ENCODE peak calls at places on chromosomes 11 and 22, in five cellular contexts. T is DMS153; Y is T47D; E is heart left ventricle; Z is activated CD4-positive, alpha-beta T cell treated with anti-CD3 and anti-CD28 coated beads, Interleukin-2, amount 50 U/mL, for 4 hours. K is an unnamed sample.

GRCh38 chr11:104995001-104995408 is 26.6 kb upstream of the CASP4 start:
- DNase-seq in T (peak; percentile 95), E (no peak), Y (no peak), Z (no peak), K (no peak)

GRCh38 chr11:71209656-71210055 is 42.7 kb downstream of the SHANK2 start:
- DNase-seq in Z (no peak), E (no peak), Y (no peak), T (no peak), K (no peak)

GRCh38 chr11:47961383-47961782 is 19.0 kb upstream of the PTPRJ start:
- DNase-seq in Y (no peak), T (no peak), Z (no peak), E (no peak), K (no peak)

GRCh38 chr11:58061813-58062212 is 31.1 kb downstream of the OR6Q1 start:
- DNase-seq in Z (no peak), T (no peak), E (no peak), Y (no peak), K (no peak)

GRCh38 chr22:49330421-49331222 is 497.1 kb downstream of the BRD1 start:
- DNase-seq in E (no peak), Y (no peak), T (no peak), Z (no peak), K (no peak)

GRCh38 chr22:36293606-36294292 is 40.8 kb downstream of the APOL1 start:
- DNase-seq in Z (no peak), Y (no peak), T (no peak), E (no peak), K (no peak)

GRCh38 chr11:61919841-61920631 is 2.7 kb upstream of the RAB3IL1 start:
- DNase-seq in Z (no peak), Y (no peak), E (no peak), T (no peak), K (peak; percentile 12)

GRCh38 chr22:29048822-29049654 is 12.6 kb downstream of the C22orf31 start:
- DNase-seq in Y (no peak), E (no peak), T (peak; percentile 15), Z (no peak), K (no peak)

GRCh38 chr22:35930933-35931332 is 97.7 kb downstream of the RBFOX2 start:
- DNase-seq in T (peak; percentile 75), E (no peak), Y (peak; percentile 7), Z (no peak), K (no peak)

GRCh38 chr22:22087854-22088657 is 105.5 kb upstream of the TOP3B start:
- DNase-seq in E (no peak), T (no peak), Y (no peak), Z (no peak), K (no peak)

GRCh38 chr11:44319552-44320288 is 9.8 kb upstream of the ALX4 start:
- DNase-seq in T (no peak), Z (no peak), E (no peak), Y (no peak), K (no peak)

GRCh38 chr11:10208045-10208674 is 85.9 kb downstream of the SBF2 start:
- DNase-seq in Z (no peak), Y (peak; percentile 13), T (peak; percentile 40), E (no peak), K (no peak)

GRCh38 chr11:65833297-65834030 is at the start of gene SNX32:
- DNase-seq in T (peak; percentile 72), Z (peak; percentile 94), Y (no peak), E (peak; percentile 95), K (peak; percentile 91)

GRCh38 chr11:131644204-131644603 is 273.8 kb downstream of the NTM start:
- DNase-seq in E (no peak), Y (no peak), Z (no peak), T (no peak), K (no peak)

GRCh38 chr22:40637181-40638150 is 947 bp upstream of the MRTFA start:
- DNase-seq in E (peak; percentile 45), Y (no peak), Z (peak; percentile 63), T (no peak), K (no peak)

GRCh38 chr11:126080206-126080941 is 17.7 kb upstream of the CDON start:
- DNase-seq in E (no peak), T (peak; percentile 34), Y (peak; percentile 79), Z (no peak), K (no peak)

GRCh38 chr22:31743871-31744270 is 6.1 kb downstream of the PRR14L start:
- DNase-seq in E (no peak), Z (no peak), Y (no peak), T (no peak), K (no peak)

GRCh38 chr11:19437760-19438159 is 197.0 kb upstream of the E2F8 start:
- DNase-seq in T (no peak), E (no peak), Y (no peak), Z (no peak), K (no peak)

GRCh38 chr22:30332551-30332950 is 5.8 kb upstream of the TBC1D10A start:
- DNase-seq in Y (no peak), T (no peak), Z (no peak), E (no peak), K (no peak)

GRCh38 chr22:20591660-20592310 is 84.4 kb downstream of the MED15 start:
- DNase-seq in Z (no peak), Y (no peak), E (no peak), T (peak; percentile 20), K (no peak)

GRCh38 chr11:126544311-126545056 is 189.0 kb downstream of the ST3GAL4 start:
- DNase-seq in Y (peak; percentile 52), E (no peak), Z (no peak), T (peak; percentile 80), K (no peak)

GRCh38 chr11:830295-831131 is 2.2 kb upstream of the CD151 start:
- DNase-seq in T (peak; percentile 59), Z (no peak), E (peak; percentile 85), Y (peak; percentile 68), K (peak; percentile 39)

GRCh38 chr11:20003357-20003756 is 156.9 kb downstream of the DBX1 start:
- DNase-seq in Z (no peak), Y (no peak), E (no peak), T (no peak), K (no peak)

GRCh38 chr11:44814881-44815592 is 88.3 kb downstream of the TSPAN18 start:
- DNase-seq in Z (no peak), Y (no peak), E (no peak), T (no peak), K (no peak)

GRCh38 chr22:35648066-35649025 is at the start of gene APOL6:
- DNase-seq in E (no peak), Y (peak; percentile 14), T (peak; percentile 49), Z (peak; percentile 61), K (peak; percentile 40)

GRCh38 chr11:115579181-115579825 is 75.1 kb upstream of the CADM1 start:
- DNase-seq in E (no peak), Z (no peak), T (no peak), Y (no peak), K (no peak)

GRCh38 chr22:35375031-35375430 is 5.9 kb upstream of the HMOX1 start:
- DNase-seq in T (no peak), Z (no peak), Y (no peak), E (no peak), K (no peak)

GRCh38 chr11:10664005-10664404 is 29.6 kb downstream of the IRAG1 start:
- DNase-seq in Y (no peak), T (no peak), E (peak; percentile 57), Z (no peak), K (no peak)

K was measured in central memory CD8-positive, alpha-beta T cell.